ENCODE peak calls at places on chromosomes 2 and 18, in six cellular contexts. One of them, this sample, is unnamed.

GRCh38 chr2:121220995-121221394 is 64.0 kb downstream of the TFCP2L1 start:
- DNase-seq in AG10803: no peak
- DNase-seq in epithelial cell of esophagus: peak
- DNase-seq in esophagus muscularis mucosa: no peak
- DNase-seq in HFFc6: peak
- DNase-seq in GM12878: no peak
- DNase-seq in this sample: peak

GRCh38 chr18:9196568-9196967 is 60.0 kb downstream of the ANKRD12 start:
- DNase-seq in AG10803: no peak
- DNase-seq in epithelial cell of esophagus: no peak
- DNase-seq in esophagus muscularis mucosa: no peak
- DNase-seq in HFFc6: no peak
- DNase-seq in GM12878: no peak
- DNase-seq in this sample: no peak

GRCh38 chr2:32484907-32485306 is 128.1 kb downstream of the BIRC6 start:
- DNase-seq in AG10803: peak
- DNase-seq in epithelial cell of esophagus: peak
- DNase-seq in esophagus muscularis mucosa: no peak
- DNase-seq in HFFc6: peak
- DNase-seq in GM12878: no peak
- DNase-seq in this sample: peak

GRCh38 chr2:22450831-22451230 is 934.1 kb upstream of the KLHL29 start:
- DNase-seq in AG10803: no peak
- DNase-seq in epithelial cell of esophagus: no peak
- DNase-seq in esophagus muscularis mucosa: no peak
- DNase-seq in HFFc6: no peak
- DNase-seq in GM12878: no peak
- DNase-seq in this sample: no peak

GRCh38 chr2:50975546-50975945 is 56.4 kb downstream of the NRXN1 start:
- DNase-seq in AG10803: no peak
- DNase-seq in epithelial cell of esophagus: no peak
- DNase-seq in esophagus muscularis mucosa: no peak
- DNase-seq in HFFc6: no peak
- DNase-seq in GM12878: no peak
- DNase-seq in this sample: no peak

GRCh38 chr2:217335341-217335966 is 475.6 kb upstream of the TNP1 start:
- DNase-seq in AG10803: no peak
- DNase-seq in epithelial cell of esophagus: peak
- DNase-seq in esophagus muscularis mucosa: no peak
- DNase-seq in HFFc6: no peak
- DNase-seq in GM12878: no peak
- DNase-seq in this sample: no peak

GRCh38 chr18:35005963-35006577 is 35.1 kb upstream of the MAPRE2 start:
- DNase-seq in AG10803: peak
- DNase-seq in epithelial cell of esophagus: peak
- DNase-seq in esophagus muscularis mucosa: no peak
- DNase-seq in HFFc6: peak
- DNase-seq in GM12878: no peak
- DNase-seq in this sample: peak

GRCh38 chr2:98334439-98335078 is 11.7 kb upstream of the CNGA3 start:
- DNase-seq in AG10803: peak
- DNase-seq in epithelial cell of esophagus: peak
- DNase-seq in esophagus muscularis mucosa: no peak
- DNase-seq in HFFc6: peak
- DNase-seq in GM12878: no peak
- DNase-seq in this sample: peak

GRCh38 chr2:98464772-98465310 is 20.2 kb downstream of the INPP4A start:
- DNase-seq in AG10803: no peak
- DNase-seq in epithelial cell of esophagus: no peak
- DNase-seq in esophagus muscularis mucosa: no peak
- DNase-seq in HFFc6: no peak
- DNase-seq in GM12878: peak
- DNase-seq in this sample: no peak

DNA sequence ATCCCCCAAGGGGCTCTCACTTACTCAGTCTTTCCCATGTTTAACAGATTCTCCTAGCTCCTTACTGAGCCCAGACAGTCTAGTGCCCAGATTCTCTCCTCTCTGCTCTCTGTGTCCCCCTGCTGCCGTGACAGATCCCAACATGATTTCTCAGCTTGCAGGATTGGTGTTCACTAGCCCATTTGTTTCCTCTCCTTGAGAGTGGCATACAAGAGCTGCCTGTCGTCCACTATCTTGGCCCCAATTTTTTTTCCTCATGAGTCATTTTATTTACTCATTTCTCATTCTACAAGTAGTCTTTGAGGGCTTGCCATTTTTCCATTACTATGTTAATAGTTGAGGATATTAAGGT is 199.9 kb upstream of the FN1 start:
- DNase-seq in AG10803: peak
- DNase-seq in epithelial cell of esophagus: peak
- DNase-seq in esophagus muscularis mucosa: no peak
- DNase-seq in HFFc6: peak
- DNase-seq in GM12878: no peak
- DNase-seq in this sample: peak
- TF ChIP-seq CTCF in AG10803: peak
- TF ChIP-seq CTCF in epithelial cell of esophagus: peak
- TF ChIP-seq CTCF in esophagus muscularis mucosa: no peak
- TF ChIP-seq CTCF in HFFc6: peak
- TF ChIP-seq CTCF in GM12878: no peak
- TF ChIP-seq CTCF in this sample: no peak

DNA sequence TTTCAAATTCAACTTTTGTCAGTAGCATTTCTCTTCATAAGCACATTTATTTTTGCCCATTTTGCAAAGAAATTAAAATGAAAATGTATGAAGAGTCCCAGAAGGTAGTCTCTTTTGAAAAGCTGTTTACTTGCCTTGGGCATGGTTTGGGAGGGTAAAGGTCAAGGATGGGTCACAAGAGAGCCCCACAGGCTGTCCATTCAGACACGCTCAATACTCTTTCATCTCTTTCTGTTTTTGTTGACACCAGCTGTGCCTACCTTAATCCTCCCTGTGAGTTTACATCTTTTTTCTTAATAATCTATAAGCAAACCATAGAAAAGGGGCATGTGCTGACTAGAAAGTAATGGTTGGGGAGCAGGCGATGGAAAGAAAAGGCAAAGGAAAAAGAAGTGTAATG is 49.6 kb upstream of the KLF7 start:
- DNase-seq in AG10803: no peak
- DNase-seq in epithelial cell of esophagus: no peak
- DNase-seq in esophagus muscularis mucosa: no peak
- DNase-seq in HFFc6: no peak
- DNase-seq in GM12878: no peak
- DNase-seq in this sample: no peak
- TF ChIP-seq CTCF in AG10803: no peak
- TF ChIP-seq CTCF in epithelial cell of esophagus: no peak
- TF ChIP-seq CTCF in esophagus muscularis mucosa: no peak
- TF ChIP-seq CTCF in HFFc6: no peak
- TF ChIP-seq CTCF in GM12878: no peak
- TF ChIP-seq CTCF in this sample: no peak

DNA sequence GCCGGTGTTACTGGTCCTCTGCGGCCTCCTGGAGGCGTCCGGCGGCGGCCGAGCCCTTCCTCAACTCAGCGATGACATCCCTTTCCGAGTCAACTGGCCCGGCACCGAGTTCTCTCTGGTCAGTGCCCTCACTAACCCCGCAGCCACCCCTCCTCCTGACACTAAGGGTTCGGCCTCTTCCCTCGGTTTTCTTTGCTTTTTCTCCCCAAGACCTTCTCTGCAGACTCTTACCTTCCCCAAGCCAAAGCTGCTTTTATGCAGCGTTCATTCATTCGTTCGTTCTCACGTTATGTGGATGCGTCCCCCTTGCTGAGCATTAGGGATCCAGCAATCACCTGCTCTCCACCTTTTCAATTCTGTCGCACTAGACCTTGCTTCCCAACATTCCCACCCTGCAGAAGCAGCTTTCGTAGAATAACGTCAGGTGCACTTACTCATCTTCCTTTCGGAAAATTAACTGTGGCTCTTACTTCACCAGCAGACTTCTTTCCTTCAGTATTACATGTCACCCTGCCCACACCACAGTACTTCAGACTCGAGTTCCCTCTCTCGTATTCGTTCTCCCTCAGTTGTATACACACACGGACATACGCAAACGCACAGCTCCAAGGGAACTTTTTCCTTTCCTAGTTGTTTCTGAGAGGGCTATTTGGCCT is 539 bp downstream of the ERLEC1 start:
- DNase-seq in AG10803: peak
- DNase-seq in epithelial cell of esophagus: peak
- DNase-seq in esophagus muscularis mucosa: no peak
- DNase-seq in HFFc6: peak
- DNase-seq in GM12878: no peak
- DNase-seq in this sample: peak
- TF ChIP-seq CTCF in AG10803: no peak
- TF ChIP-seq CTCF in epithelial cell of esophagus: no peak
- TF ChIP-seq CTCF in esophagus muscularis mucosa: no peak
- TF ChIP-seq CTCF in HFFc6: no peak
- TF ChIP-seq CTCF in GM12878: no peak
- TF ChIP-seq CTCF in this sample: no peak

DNA sequence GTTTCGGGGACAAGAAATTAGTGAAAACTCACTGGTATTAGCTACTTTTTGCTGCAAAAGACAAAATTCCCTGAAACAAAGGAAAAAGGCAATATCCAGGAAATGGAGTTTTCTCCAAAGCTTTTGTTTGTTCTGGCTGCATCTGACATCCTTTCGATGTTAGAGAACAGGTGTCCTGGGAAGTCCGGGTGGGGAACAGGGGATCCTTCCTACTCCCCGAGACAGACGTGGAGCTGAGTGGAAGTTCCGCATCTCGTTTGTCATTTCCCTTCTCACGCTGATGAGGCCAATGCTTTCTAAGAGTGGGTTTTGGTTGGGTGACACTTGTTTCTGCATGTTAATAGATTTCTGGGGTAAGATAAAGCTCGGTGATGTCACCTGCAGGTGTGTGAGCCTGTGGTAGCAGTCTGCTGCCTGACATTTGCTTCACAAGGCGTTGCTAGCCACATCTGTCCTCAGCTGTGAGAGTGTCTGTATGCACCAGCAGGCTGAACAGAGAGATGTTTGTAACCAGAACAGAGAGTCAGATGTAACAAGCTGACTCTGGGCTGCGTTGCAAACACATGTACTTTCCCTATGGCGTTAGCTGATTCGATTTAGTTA is 125.9 kb downstream of the ACOXL start:
- DNase-seq in AG10803: no peak
- DNase-seq in epithelial cell of esophagus: no peak
- DNase-seq in esophagus muscularis mucosa: no peak
- DNase-seq in HFFc6: no peak
- DNase-seq in GM12878: peak
- DNase-seq in this sample: no peak
- TF ChIP-seq CTCF in AG10803: no peak
- TF ChIP-seq CTCF in epithelial cell of esophagus: no peak
- TF ChIP-seq CTCF in esophagus muscularis mucosa: no peak
- TF ChIP-seq CTCF in HFFc6: no peak
- TF ChIP-seq CTCF in GM12878: no peak
- TF ChIP-seq CTCF in this sample: no peak

DNA sequence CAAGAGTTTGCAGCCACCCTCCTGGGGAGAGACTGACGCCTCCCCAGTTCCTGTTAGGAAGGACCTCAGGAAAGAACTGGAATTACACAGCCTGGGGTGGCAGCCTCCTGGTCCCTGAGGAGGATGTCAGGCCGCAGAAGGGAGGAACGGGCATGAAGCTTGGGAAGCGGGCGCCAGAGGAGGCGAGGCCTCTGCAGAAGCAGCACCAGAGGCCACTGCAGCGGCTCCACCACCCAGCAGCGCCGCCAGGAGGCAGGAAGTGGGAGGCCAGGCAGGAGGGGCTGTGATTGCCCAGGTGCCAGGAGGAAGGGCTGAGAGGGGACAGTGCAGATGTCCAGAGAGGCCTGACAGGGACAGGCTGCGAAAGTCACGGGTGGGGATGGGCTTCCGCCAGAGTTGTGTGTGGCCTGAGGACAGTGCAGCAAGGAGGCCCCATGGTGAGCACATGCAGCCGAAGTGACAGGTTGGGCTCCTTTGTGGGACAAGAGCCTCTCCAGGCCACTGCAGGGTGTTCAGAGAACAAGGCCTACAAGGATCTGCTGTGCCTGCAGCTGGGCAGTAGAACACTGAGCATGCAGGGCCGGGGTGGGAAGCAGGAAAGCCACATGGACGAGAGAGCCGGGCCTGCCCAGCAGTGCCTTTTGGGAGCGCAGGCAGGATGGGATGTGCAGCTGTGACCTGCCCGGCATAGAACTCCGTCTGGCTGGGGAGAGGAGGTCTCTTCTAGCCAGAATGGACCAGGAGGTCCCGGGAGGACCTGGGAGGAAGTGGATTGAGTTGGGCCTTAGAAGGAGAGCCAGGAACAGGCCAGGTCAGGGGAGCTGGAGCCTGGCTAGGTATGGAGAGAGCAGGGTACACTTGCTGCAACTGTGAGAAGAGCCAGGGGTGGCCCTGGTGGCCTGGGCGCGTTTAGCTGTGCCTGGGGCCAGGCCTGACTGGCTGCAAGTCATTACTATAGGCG is 39.1 kb upstream of the ALPP start:
- DNase-seq in AG10803: no peak
- DNase-seq in epithelial cell of esophagus: no peak
- DNase-seq in esophagus muscularis mucosa: no peak
- DNase-seq in HFFc6: no peak
- DNase-seq in GM12878: no peak
- DNase-seq in this sample: no peak
- TF ChIP-seq CTCF in AG10803: no peak
- TF ChIP-seq CTCF in epithelial cell of esophagus: peak
- TF ChIP-seq CTCF in esophagus muscularis mucosa: no peak
- TF ChIP-seq CTCF in HFFc6: peak
- TF ChIP-seq CTCF in GM12878: no peak
- TF ChIP-seq CTCF in this sample: no peak

GRCh38 chr2:202033317-202034248 is at the start of gene FZD7:
- DNase-seq in AG10803: peak
- DNase-seq in epithelial cell of esophagus: peak
- DNase-seq in esophagus muscularis mucosa: peak
- DNase-seq in HFFc6: peak
- DNase-seq in GM12878: peak
- DNase-seq in this sample: peak
- TF ChIP-seq CTCF in AG10803: peak
- TF ChIP-seq CTCF in epithelial cell of esophagus: peak
- TF ChIP-seq CTCF in esophagus muscularis mucosa: no peak
- TF ChIP-seq CTCF in HFFc6: peak
- TF ChIP-seq CTCF in GM12878: no peak
- TF ChIP-seq CTCF in this sample: no peak

GRCh38 chr2:80499095-80499494 is 194.5 kb upstream of the LRRTM1 start:
- DNase-seq in AG10803: peak
- DNase-seq in epithelial cell of esophagus: peak
- DNase-seq in esophagus muscularis mucosa: no peak
- DNase-seq in HFFc6: peak
- DNase-seq in GM12878: no peak
- DNase-seq in this sample: peak
- TF ChIP-seq CTCF in AG10803: peak
- TF ChIP-seq CTCF in epithelial cell of esophagus: peak
- TF ChIP-seq CTCF in esophagus muscularis mucosa: no peak
- TF ChIP-seq CTCF in HFFc6: peak
- TF ChIP-seq CTCF in GM12878: peak
- TF ChIP-seq CTCF in this sample: peak

GRCh38 chr18:50642439-50642838 is 82.6 kb downstream of the MAPK4 start:
- DNase-seq in AG10803: no peak
- DNase-seq in epithelial cell of esophagus: no peak
- DNase-seq in esophagus muscularis mucosa: no peak
- DNase-seq in HFFc6: no peak
- DNase-seq in GM12878: no peak
- DNase-seq in this sample: no peak
- TF ChIP-seq CTCF in AG10803: no peak
- TF ChIP-seq CTCF in epithelial cell of esophagus: no peak
- TF ChIP-seq CTCF in esophagus muscularis mucosa: no peak
- TF ChIP-seq CTCF in HFFc6: no peak
- TF ChIP-seq CTCF in GM12878: no peak
- TF ChIP-seq CTCF in this sample: no peak

This sample was measured in MCF 10A.